ENCODE peak calls at places on chromosome 5, in six cellular contexts. One of them, this sample, is unnamed.

GRCh38 chr5:149486726-149487635 is 64.3 kb downstream of the CSNK1A1 start:
- DNase-seq in neural progenitor cell: no peak
- DNase-seq in A549: no peak
- DNase-seq in GM23248: peak
- DNase-seq in IMR-90: peak
- DNase-seq in hepatocyte: no peak
- DNase-seq in this sample: peak

GRCh38 chr5:22514231-22514630 is 338.9 kb downstream of the CDH12 start:
- DNase-seq in GM23248: no peak
- DNase-seq in neural progenitor cell: no peak
- DNase-seq in A549: no peak
- DNase-seq in IMR-90: no peak
- DNase-seq in hepatocyte: no peak
- DNase-seq in this sample: no peak

GRCh38 chr5:115831163-115831768 is 10.1 kb downstream of the ATG12 start:
- DNase-seq in IMR-90: peak
- DNase-seq in hepatocyte: peak
- DNase-seq in GM23248: peak
- DNase-seq in neural progenitor cell: peak
- DNase-seq in A549: peak
- DNase-seq in this sample: no peak

GRCh38 chr5:177325868-177326381 is 14.2 kb upstream of the MXD3 start:
- DNase-seq in A549: no peak
- DNase-seq in IMR-90: no peak
- DNase-seq in neural progenitor cell: no peak
- DNase-seq in GM23248: peak
- DNase-seq in hepatocyte: no peak
- DNase-seq in this sample: no peak

GRCh38 chr5:150989695-150990094 is 30.7 kb upstream of the GPX3 start:
- DNase-seq in IMR-90: no peak
- DNase-seq in neural progenitor cell: peak
- DNase-seq in A549: no peak
- DNase-seq in hepatocyte: no peak
- DNase-seq in GM23248: peak
- DNase-seq in this sample: no peak

GRCh38 chr5:168972650-168973241 is 328.2 kb downstream of the SLIT3 start:
- DNase-seq in A549: no peak
- DNase-seq in hepatocyte: no peak
- DNase-seq in GM23248: no peak
- DNase-seq in neural progenitor cell: no peak
- DNase-seq in IMR-90: no peak
- DNase-seq in this sample: no peak

GRCh38 chr5:90585337-90585986 is 26.9 kb downstream of the ADGRV1 start:
- DNase-seq in hepatocyte: no peak
- DNase-seq in IMR-90: no peak
- DNase-seq in A549: no peak
- DNase-seq in neural progenitor cell: no peak
- DNase-seq in GM23248: no peak
- DNase-seq in this sample: no peak

GRCh38 chr5:66002415-66002814 is 76.0 kb downstream of the ERBIN start:
- DNase-seq in GM23248: no peak
- DNase-seq in neural progenitor cell: no peak
- DNase-seq in hepatocyte: no peak
- DNase-seq in A549: no peak
- DNase-seq in IMR-90: no peak
- DNase-seq in this sample: no peak

GRCh38 chr5:125899006-125899405 is 524.2 kb upstream of the GRAMD2B start:
- DNase-seq in hepatocyte: no peak
- DNase-seq in A549: no peak
- DNase-seq in IMR-90: no peak
- DNase-seq in GM23248: no peak
- DNase-seq in neural progenitor cell: no peak
- DNase-seq in this sample: no peak

GRCh38 chr5:41796061-41796460 is 74.2 kb downstream of the OXCT1 start:
- DNase-seq in A549: no peak
- DNase-seq in IMR-90: no peak
- DNase-seq in GM23248: no peak
- DNase-seq in hepatocyte: no peak
- DNase-seq in neural progenitor cell: no peak
- DNase-seq in this sample: no peak

GRCh38 chr5:174145821-174146220 is 100.3 kb downstream of the NSG2 start:
- DNase-seq in A549: peak
- DNase-seq in hepatocyte: no peak
- DNase-seq in GM23248: peak
- DNase-seq in neural progenitor cell: peak
- DNase-seq in IMR-90: no peak
- DNase-seq in this sample: no peak

GRCh38 chr5:45695011-45695667 is 1.0 kb downstream of the HCN1 start:
- DNase-seq in hepatocyte: peak
- DNase-seq in IMR-90: no peak
- DNase-seq in A549: no peak
- DNase-seq in GM23248: no peak
- DNase-seq in neural progenitor cell: peak
- DNase-seq in this sample: no peak

GRCh38 chr5:79971156-79971555 is 19.9 kb downstream of the MTX3 start:
- DNase-seq in IMR-90: peak
- DNase-seq in A549: no peak
- DNase-seq in neural progenitor cell: no peak
- DNase-seq in hepatocyte: no peak
- DNase-seq in GM23248: peak
- DNase-seq in this sample: no peak

GRCh38 chr5:94337617-94338016 is 280.8 kb downstream of the KIAA0825 start:
- DNase-seq in neural progenitor cell: no peak
- DNase-seq in A549: no peak
- DNase-seq in IMR-90: no peak
- DNase-seq in hepatocyte: no peak
- DNase-seq in GM23248: no peak
- DNase-seq in this sample: no peak

GRCh38 chr5:135243194-135244191 is 155.5 kb downstream of the MACROH2A1 start:
- DNase-seq in GM23248: no peak
- DNase-seq in A549: no peak
- DNase-seq in neural progenitor cell: no peak
- DNase-seq in hepatocyte: peak
- DNase-seq in IMR-90: no peak
- DNase-seq in this sample: no peak

GRCh38 chr5:91245871-91246270 is 137.2 kb downstream of the ARRDC3 start:
- DNase-seq in IMR-90: peak
- DNase-seq in A549: no peak
- DNase-seq in GM23248: peak
- DNase-seq in hepatocyte: no peak
- DNase-seq in neural progenitor cell: no peak
- DNase-seq in this sample: no peak

GRCh38 chr5:26881901-26882300 is 156.5 kb downstream of the CDH9 start:
- DNase-seq in hepatocyte: no peak
- DNase-seq in neural progenitor cell: no peak
- DNase-seq in IMR-90: no peak
- DNase-seq in GM23248: no peak
- DNase-seq in A549: no peak
- DNase-seq in this sample: no peak

GRCh38 chr5:86613459-86613858 is 4.3 kb upstream of the COX7C start:
- DNase-seq in neural progenitor cell: no peak
- DNase-seq in A549: no peak
- DNase-seq in IMR-90: peak
- DNase-seq in hepatocyte: no peak
- DNase-seq in GM23248: peak
- DNase-seq in this sample: no peak

GRCh38 chr5:137923856-137924255 is 34.6 kb downstream of the PKD2L2 start:
- DNase-seq in IMR-90: peak
- DNase-seq in neural progenitor cell: peak
- DNase-seq in GM23248: no peak
- DNase-seq in A549: no peak
- DNase-seq in hepatocyte: peak
- DNase-seq in this sample: no peak

GRCh38 chr5:109844148-109844547 is 154.4 kb downstream of the MAN2A1 start:
- DNase-seq in neural progenitor cell: no peak
- DNase-seq in hepatocyte: no peak
- DNase-seq in IMR-90: peak
- DNase-seq in A549: peak
- DNase-seq in GM23248: peak
- DNase-seq in this sample: no peak

GRCh38 chr5:83255268-83255667 is 177.9 kb downstream of the XRCC4 start:
- DNase-seq in A549: no peak
- DNase-seq in neural progenitor cell: no peak
- DNase-seq in IMR-90: peak
- DNase-seq in hepatocyte: no peak
- DNase-seq in GM23248: peak
- DNase-seq in this sample: no peak

GRCh38 chr5:153476767-153477166 is 13.7 kb upstream of the GRIA1 start:
- DNase-seq in A549: peak
- DNase-seq in GM23248: peak
- DNase-seq in IMR-90: peak
- DNase-seq in neural progenitor cell: no peak
- DNase-seq in hepatocyte: peak
- DNase-seq in this sample: peak

GRCh38 chr5:14405267-14405666 is 176.3 kb upstream of the OTULINL start:
- DNase-seq in hepatocyte: no peak
- DNase-seq in neural progenitor cell: peak
- DNase-seq in IMR-90: no peak
- DNase-seq in GM23248: no peak
- DNase-seq in A549: peak
- DNase-seq in this sample: no peak

GRCh38 chr5:159916841-159917761 is 819 bp downstream of the ADRA1B start:
- DNase-seq in A549: peak
- DNase-seq in GM23248: peak
- DNase-seq in IMR-90: no peak
- DNase-seq in hepatocyte: no peak
- DNase-seq in neural progenitor cell: peak
- DNase-seq in this sample: no peak

GRCh38 chr5:136056336-136056735 is 27.5 kb downstream of the TGFBI start:
- DNase-seq in A549: no peak
- DNase-seq in IMR-90: no peak
- DNase-seq in GM23248: no peak
- DNase-seq in hepatocyte: no peak
- DNase-seq in neural progenitor cell: no peak
- DNase-seq in this sample: no peak

GRCh38 chr5:55402199-55402598 is 94.4 kb downstream of the MTREX start:
- DNase-seq in A549: peak
- DNase-seq in IMR-90: no peak
- DNase-seq in GM23248: no peak
- DNase-seq in hepatocyte: no peak
- DNase-seq in neural progenitor cell: no peak
- DNase-seq in this sample: no peak

GRCh38 chr5:6727231-6727630 is 14.0 kb downstream of the TENT4A start:
- DNase-seq in IMR-90: no peak
- DNase-seq in hepatocyte: no peak
- DNase-seq in A549: no peak
- DNase-seq in neural progenitor cell: no peak
- DNase-seq in GM23248: no peak
- DNase-seq in this sample: no peak
- H3K4me2 ChIP-seq in IMR-90: no peak
- H3K4me2 ChIP-seq in hepatocyte: no peak
- H3K4me2 ChIP-seq in A549: no peak
- H3K4me2 ChIP-seq in neural progenitor cell: no peak
- H3K4me2 ChIP-seq in GM23248: no peak
- H3K4me2 ChIP-seq in this sample: no peak

GRCh38 chr5:172605466-172605865 is 35.6 kb upstream of the NEURL1B start:
- DNase-seq in GM23248: no peak
- DNase-seq in hepatocyte: no peak
- DNase-seq in IMR-90: no peak
- DNase-seq in A549: no peak
- DNase-seq in neural progenitor cell: no peak
- DNase-seq in this sample: no peak
- H3K4me2 ChIP-seq in GM23248: no peak
- H3K4me2 ChIP-seq in hepatocyte: no peak
- H3K4me2 ChIP-seq in IMR-90: no peak
- H3K4me2 ChIP-seq in A549: no peak
- H3K4me2 ChIP-seq in neural progenitor cell: no peak
- H3K4me2 ChIP-seq in this sample: no peak

GRCh38 chr5:140348104-140348503 is 1.7 kb upstream of the HBEGF start:
- DNase-seq in neural progenitor cell: no peak
- DNase-seq in hepatocyte: no peak
- DNase-seq in IMR-90: no peak
- DNase-seq in A549: no peak
- DNase-seq in GM23248: no peak
- DNase-seq in this sample: peak
- H3K4me2 ChIP-seq in neural progenitor cell: no peak
- H3K4me2 ChIP-seq in hepatocyte: no peak
- H3K4me2 ChIP-seq in IMR-90: no peak
- H3K4me2 ChIP-seq in A549: no peak
- H3K4me2 ChIP-seq in GM23248: no peak
- H3K4me2 ChIP-seq in this sample: peak

GRCh38 chr5:145130996-145131395 is 704.1 kb downstream of the PRELID2 start:
- DNase-seq in A549: no peak
- DNase-seq in neural progenitor cell: no peak
- DNase-seq in IMR-90: no peak
- DNase-seq in GM23248: peak
- DNase-seq in hepatocyte: no peak
- DNase-seq in this sample: no peak
- H3K4me2 ChIP-seq in A549: no peak
- H3K4me2 ChIP-seq in neural progenitor cell: no peak
- H3K4me2 ChIP-seq in IMR-90: no peak
- H3K4me2 ChIP-seq in GM23248: no peak
- H3K4me2 ChIP-seq in hepatocyte: no peak
- H3K4me2 ChIP-seq in this sample: no peak

This sample was measured in keratinocyte.